ENCODE peak calls at places on chromosomes 2 and 18, in six cellular contexts. N, M, W, X, G and V are unnamed samples.

GRCh38 chr2:165529130-165529529 is 59.6 kb downstream of the CSRNP3 start:
- DNase-seq in N (no peak), M (no peak), W (no peak), X (no peak), G (no peak), V (no peak)

GRCh38 chr2:37037771-37038170 is 46.4 kb downstream of the HEATR5B start:
- DNase-seq in N (no peak), M (no peak), W (no peak), X (no peak), G (no peak), V (no peak)

GRCh38 chr2:127043367-127044164 is 63.4 kb downstream of the BIN1 start:
- DNase-seq in N (no peak), M (no peak), W (no peak), X (no peak), G (no peak), V (no peak)

GRCh38 chr2:168033966-168034365 is 213.4 kb downstream of the STK39 start:
- DNase-seq in N (no peak), M (no peak), W (no peak), X (no peak), G (no peak), V (no peak)

GRCh38 chr2:174846941-174847938 is 83.0 kb upstream of the CHRNA1 start:
- DNase-seq in N (no peak), M (no peak), W (no peak), X (peak), G (peak), V (peak)

GRCh38 chr2:226795281-226796011 is 4.2 kb downstream of the IRS1 start:
- DNase-seq in N (no peak), M (no peak), W (peak), X (peak), G (peak), V (no peak)

GRCh38 chr2:142131016-142131714 is at the start of gene LRP1B:
- DNase-seq in N (no peak), M (peak), W (peak), X (peak), G (no peak), V (peak)

GRCh38 chr18:47871288-47871687 is 59.2 kb downstream of the SMAD2 start:
- DNase-seq in N (no peak), M (no peak), W (no peak), X (no peak), G (no peak), V (no peak)

GRCh38 chr18:8329186-8329771 is 280.0 kb upstream of the RAB12 start:
- DNase-seq in N (no peak), M (no peak), W (no peak), X (peak), G (no peak), V (no peak)

GRCh38 chr2:13522917-13523821 is 806.4 kb downstream of the TRIB2 start:
- DNase-seq in N (no peak), M (no peak), W (no peak), X (no peak), G (no peak), V (no peak)

GRCh38 chr2:221817052-221817451 is 244.9 kb upstream of the EPHA4 start:
- DNase-seq in N (no peak), M (no peak), W (no peak), X (no peak), G (no peak), V (no peak)

GRCh38 chr2:158936978-158937377 is 31.5 kb upstream of the TANC1 start:
- DNase-seq in N (no peak), M (no peak), W (no peak), X (peak), G (no peak), V (no peak)

GRCh38 chr18:78794031-78794430 is 185.6 kb upstream of the SALL3 start:
- DNase-seq in N (no peak), M (no peak), W (no peak), X (no peak), G (no peak), V (no peak)

GRCh38 chr2:218152777-218153176 is 14.0 kb downstream of the CXCR1 start:
- DNase-seq in N (no peak), M (no peak), W (no peak), X (no peak), G (no peak), V (no peak)

GRCh38 chr2:20189299-20189931 is 35.5 kb downstream of the SDC1 start:
- DNase-seq in N (no peak), M (no peak), W (no peak), X (no peak), G (no peak), V (no peak)

GRCh38 chr2:147008481-147008880 is 836.3 kb upstream of the ACVR2A start:
- DNase-seq in N (no peak), M (no peak), W (no peak), X (no peak), G (no peak), V (no peak)

GRCh38 chr2:42974303-42974696 is 181.9 kb upstream of the HAAO start:
- DNase-seq in N (no peak), M (no peak), W (no peak), X (no peak), G (no peak), V (no peak)

GRCh38 chr2:97736608-97737330 is 23.4 kb downstream of the ZAP70 start:
- DNase-seq in N (no peak), M (no peak), W (no peak), X (no peak), G (no peak), V (no peak)

GRCh38 chr2:51084750-51085149 is 52.8 kb upstream of the NRXN1 start:
- DNase-seq in N (no peak), M (no peak), W (no peak), X (no peak), G (no peak), V (peak)

GRCh38 chr2:10039658-10040410 is 3.5 kb upstream of the KLF11 start:
- DNase-seq in N (no peak), M (peak), W (peak), X (no peak), G (no peak), V (no peak)

GRCh38 chr18:77131100-77131651 is 1.4 kb downstream of the MBP start:
- DNase-seq in N (peak), M (peak), W (peak), X (no peak), G (no peak), V (peak)

GRCh38 chr2:72126186-72127100 is 21.2 kb downstream of the CYP26B1 start:
- DNase-seq in N (no peak), M (no peak), W (no peak), X (no peak), G (no peak), V (no peak)

GRCh38 chr2:111919794-111920608 is 21.6 kb downstream of the MERTK start:
- DNase-seq in N (no peak), M (peak), W (peak), X (no peak), G (no peak), V (no peak)

GRCh38 chr18:78603102-78603501 is 376.5 kb upstream of the SALL3 start:
- DNase-seq in N (no peak), M (no peak), W (no peak), X (no peak), G (no peak), V (no peak)

GRCh38 chr18:3794537-3795348 is 344.8 kb downstream of the TGIF1 start:
- DNase-seq in N (no peak), M (no peak), W (no peak), X (no peak), G (no peak), V (no peak)

GRCh38 chr18:76679259-76679658 is 143.1 kb upstream of the ZNF236 start:
- DNase-seq in N (no peak), M (no peak), W (no peak), X (no peak), G (peak), V (peak)

GRCh38 chr18:76005632-76006031 is 489.4 kb downstream of the ZNF516 start:
- DNase-seq in N (no peak), M (no peak), W (no peak), X (no peak), G (peak), V (no peak)

GRCh38 chr2:11254100-11254536 is 90.3 kb downstream of the ROCK2 start:
- DNase-seq in N (no peak), M (no peak), W (no peak), X (no peak), G (no peak), V (no peak)

GRCh38 chr2:212961255-212961654 is 190.2 kb downstream of the IKZF2 start:
- DNase-seq in N (no peak), M (no peak), W (no peak), X (no peak), G (no peak), V (no peak)

GRCh38 chr2:241636983-241637232 is at the start of gene THAP4:
- DNase-seq in N (no peak), M (peak), W (peak), X (peak), G (no peak), V (no peak)

GRCh38 chr18:78692105-78692504 is 287.5 kb upstream of the SALL3 start:
- DNase-seq in N (no peak), M (no peak), W (no peak), X (no peak), G (no peak), V (no peak)